ENCODE peak calls at places on chromosome 14, in four cellular contexts. P is astrocyte of the spinal cord; F is CD8-positive, alpha-beta T cell; H is heart left ventricle. C is an unnamed sample.

GRCh38 chr14:68951051-68951797 is 27.9 kb downstream of the ACTN1 start:
- DNase-seq in P (peak), F (no peak), H (peak), C (no peak)

GRCh38 chr14:68266998-68267397 is 447.4 kb downstream of the RAD51B start:
- DNase-seq in P (no peak), F (no peak), H (no peak), C (no peak)

GRCh38 chr14:104705340-104706047 is 16.1 kb downstream of the INF2 start:
- DNase-seq in P (no peak), F (no peak), H (no peak), C (no peak)

GRCh38 chr14:73162271-73162670 is 26.0 kb downstream of the PSEN1 start:
- DNase-seq in P (no peak), F (no peak), H (no peak), C (no peak)

GRCh38 chr14:81474156-81474492 is 59.5 kb downstream of the SEL1L start:
- DNase-seq in P (no peak), F (no peak), H (no peak), C (peak)

GRCh38 chr14:21104448-21105060 is 3.7 kb downstream of the TMEM253 start:
- DNase-seq in P (peak), F (peak), H (peak), C (peak)

GRCh38 chr14:56224691-56225681 is 106.8 kb downstream of the PELI2 start:
- DNase-seq in P (no peak), F (no peak), H (no peak), C (no peak)

GRCh38 chr14:73239463-73240241 is 2.3 kb downstream of the PAPLN start:
- DNase-seq in P (peak), F (no peak), H (no peak), C (no peak)

GRCh38 chr14:55864890-55865655 is 253.1 kb upstream of the PELI2 start:
- DNase-seq in P (no peak), F (no peak), H (no peak), C (peak)

GRCh38 chr14:101732128-101732527 is 29.4 kb upstream of the PPP2R5C start:
- DNase-seq in P (no peak), F (no peak), H (no peak), C (no peak)

GRCh38 chr14:101731187-101732080 is 30.1 kb upstream of the PPP2R5C start:
- DNase-seq in P (peak), F (peak), H (no peak), C (peak)

GRCh38 chr14:101729382-101729781 is 32.1 kb upstream of the PPP2R5C start:
- DNase-seq in P (no peak), F (no peak), H (no peak), C (no peak)

GRCh38 chr14:101733211-101733610 is 28.3 kb upstream of the PPP2R5C start:
- DNase-seq in P (peak), F (no peak), H (no peak), C (no peak)

DNA sequence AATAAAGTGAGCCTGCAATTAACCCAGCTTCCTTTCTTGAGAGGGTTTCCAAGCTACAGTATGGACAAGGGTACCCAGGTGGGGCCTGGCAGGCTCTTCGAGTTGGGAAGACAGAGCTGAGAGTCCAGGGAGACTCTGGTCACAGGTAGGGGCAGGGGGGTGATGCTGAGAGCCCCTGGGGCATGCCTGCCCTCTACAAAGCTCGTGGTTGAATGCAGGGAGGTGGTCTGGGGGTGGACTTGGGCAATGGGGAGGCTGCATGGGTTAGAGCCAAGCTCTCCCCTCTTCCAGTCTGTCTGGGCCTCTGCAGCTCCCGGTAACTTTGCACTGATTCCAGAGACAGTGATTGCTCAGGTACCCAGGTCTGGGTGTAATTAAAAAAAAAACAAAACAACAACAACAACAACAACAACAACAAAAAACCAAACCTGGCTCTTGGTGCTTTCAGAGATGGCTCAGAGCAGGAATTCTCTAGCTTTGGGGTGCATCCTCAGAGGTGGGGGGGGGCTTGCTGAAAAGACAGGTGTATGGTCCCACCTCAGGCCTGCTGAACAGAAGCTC is 30.8 kb upstream of the PPP2R5C start:
- DNase-seq in P (no peak), F (no peak), H (no peak), C (no peak)
- H3K4me3 ChIP-seq in P (no peak), F (no peak), H (peak), C (no peak)

DNA sequence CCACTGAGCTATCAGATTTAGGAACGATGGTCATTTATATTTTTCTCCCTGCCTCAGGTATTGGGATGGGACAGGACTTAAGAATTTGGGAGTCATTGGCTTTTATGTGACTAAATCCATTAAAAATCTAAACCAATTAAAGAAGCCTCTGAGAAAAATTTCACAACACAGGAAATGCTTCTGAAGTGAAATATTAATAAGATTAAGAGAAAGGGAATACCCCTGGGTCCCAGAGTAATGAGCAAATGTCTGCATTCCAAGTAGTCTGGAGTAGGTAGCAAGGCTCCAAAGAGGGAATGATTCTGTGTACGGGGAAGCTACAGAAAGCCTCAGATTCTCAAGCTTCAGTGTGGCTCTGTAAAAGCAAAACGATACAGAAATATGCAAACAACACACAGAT is 707 bp upstream of the MED6 start:
- DNase-seq in P (no peak), F (no peak), H (no peak), C (no peak)
- H3K4me3 ChIP-seq in P (peak), F (peak), H (peak), C (peak)

DNA sequence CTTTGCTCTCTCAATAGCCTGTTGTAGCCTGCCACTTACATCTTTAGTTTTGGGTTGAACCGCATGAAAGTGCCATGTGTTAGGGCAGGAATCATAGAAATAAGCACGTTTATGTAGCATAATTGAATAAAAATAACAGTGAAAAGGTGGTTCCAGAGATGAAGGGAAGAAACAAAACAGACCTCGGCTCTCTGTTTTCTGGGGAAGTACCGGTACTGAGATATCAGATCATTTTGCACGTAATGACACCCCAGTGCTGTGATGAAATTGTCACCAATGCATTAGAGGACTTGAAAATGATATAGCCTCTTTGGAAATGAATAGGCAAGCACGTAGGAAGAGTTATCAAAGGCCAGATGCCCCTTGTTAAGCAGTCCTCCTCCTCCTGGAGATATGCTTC is 42.5 kb upstream of the DLK1 start:
- DNase-seq in P (no peak), F (no peak), H (no peak), C (no peak)
- H3K4me3 ChIP-seq in P (no peak), F (no peak), H (no peak), C (no peak)

DNA sequence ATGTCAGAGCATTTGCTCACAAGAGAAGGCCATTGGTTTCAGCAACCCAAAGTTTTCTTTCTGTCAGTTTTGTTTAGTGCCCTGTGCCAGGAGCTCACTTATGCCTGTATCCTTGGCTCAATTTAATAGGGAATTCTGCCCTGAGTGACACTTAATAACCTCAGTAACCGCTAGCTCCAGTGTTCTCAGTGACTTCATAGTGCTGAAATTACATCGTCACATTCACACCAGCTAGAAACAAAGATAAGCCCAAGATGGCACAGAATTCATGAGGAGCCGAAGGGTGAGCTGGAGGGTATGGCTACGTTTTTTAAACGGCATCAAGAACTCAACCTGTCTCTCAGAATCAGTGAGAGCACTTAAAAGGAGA is 37.1 kb downstream of the PTGER2 start:
- DNase-seq in P (peak), F (no peak), H (no peak), C (no peak)
- H3K4me3 ChIP-seq in P (no peak), F (peak), H (no peak), C (no peak)

DNA sequence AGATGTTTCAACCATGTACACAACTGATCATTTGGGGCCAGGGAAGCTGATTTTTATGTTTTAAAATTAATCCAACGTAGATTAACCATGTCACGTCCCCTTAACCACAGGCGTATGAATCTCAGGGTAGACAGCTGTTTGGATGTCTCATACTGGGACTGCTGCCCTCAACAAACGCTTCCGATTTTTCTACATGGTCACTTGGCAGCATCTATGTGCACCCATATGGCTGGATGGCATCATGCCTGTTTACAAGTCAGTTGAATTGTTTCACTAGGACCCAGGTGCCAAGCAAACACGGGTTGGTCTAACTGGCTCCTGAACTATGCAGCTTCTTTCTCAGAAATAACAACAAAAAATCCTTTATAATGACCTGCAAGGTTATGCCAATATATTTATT is 393.8 kb downstream of the NPAS3 start:
- DNase-seq in P (no peak), F (no peak), H (no peak), C (no peak)
- H3K4me3 ChIP-seq in P (no peak), F (no peak), H (no peak), C (no peak)

GRCh38 chr14:49946320-49947141 is 53.6 kb downstream of the ARF6 start:
- DNase-seq in P (peak), F (no peak), H (peak), C (no peak)

GRCh38 chr14:49954171-49954631 is 61.3 kb downstream of the ARF6 start:
- DNase-seq in P (no peak), F (no peak), H (no peak), C (no peak)

GRCh38 chr14:49953196-49953595 is 60.3 kb downstream of the ARF6 start:
- DNase-seq in P (no peak), F (no peak), H (no peak), C (no peak)

GRCh38 chr14:49951946-49952345 is 59.1 kb downstream of the ARF6 start:
- DNase-seq in P (no peak), F (no peak), H (no peak), C (no peak)

GRCh38 chr14:49950275-49951250 is 57.7 kb downstream of the ARF6 start:
- DNase-seq in P (no peak), F (no peak), H (no peak), C (no peak)
- H3K4me3 ChIP-seq in P (no peak), F (no peak), H (no peak), C (no peak)

DNA sequence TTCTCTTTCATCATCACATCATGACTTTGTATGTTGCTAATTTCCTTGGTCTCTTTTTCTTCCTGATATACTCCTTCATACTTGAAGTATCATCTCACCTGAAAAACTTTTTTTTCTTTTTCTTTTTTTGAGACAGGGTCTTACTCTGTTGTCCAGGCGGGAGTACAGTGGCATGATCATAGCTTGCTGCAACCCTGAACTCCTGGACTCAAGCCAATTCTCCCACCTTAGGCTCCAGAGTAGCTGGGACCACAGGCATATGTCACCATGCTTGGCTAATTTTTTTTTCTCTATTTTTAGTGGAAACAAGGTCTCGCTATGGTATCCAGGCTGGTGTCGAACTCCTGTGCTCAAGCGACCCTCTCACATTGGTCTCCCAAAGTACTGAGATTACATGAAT is 107.6 kb downstream of the RALGAPA1 start:
- DNase-seq in P (no peak), F (no peak), H (no peak), C (no peak)
- H3K4me3 ChIP-seq in P (no peak), F (no peak), H (no peak), C (no peak)

GRCh38 chr14:95155044-95155443 is 2.3 kb downstream of the DICER1 start:
- DNase-seq in P (no peak), F (no peak), H (no peak), C (no peak)
- H3K4me3 ChIP-seq in P (no peak), F (peak), H (peak), C (no peak)

GRCh38 chr14:63991833-63992232 is 139.0 kb downstream of the SYNE2 start:
- DNase-seq in P (no peak), F (no peak), H (no peak), C (no peak)
- H3K4me3 ChIP-seq in P (no peak), F (no peak), H (no peak), C (no peak)